ENCODE peak calls at places on chromosomes 1 and 21, in ten cellular contexts. One of them, this sample, is unnamed.

GRCh38 chr21:46116846-46117585 is 19.1 kb downstream of the COL6A2 start:
- DNase-seq in lower lobe of right lung: peak
- DNase-seq in B cell: no peak
- DNase-seq in right atrium auricular region: no peak
- DNase-seq in GM13976: no peak
- DNase-seq in AG04450: no peak
- DNase-seq in GM10248: no peak
- DNase-seq in fibroblast of lung: peak
- DNase-seq in heart right ventricle: peak
- DNase-seq in psoas muscle: no peak
- DNase-seq in this sample: peak

GRCh38 chr1:147080671-147081394 is 91.4 kb downstream of the PRKAB2 start:
- DNase-seq in lower lobe of right lung: no peak
- DNase-seq in B cell: peak
- DNase-seq in right atrium auricular region: no peak
- DNase-seq in GM13976: peak
- DNase-seq in AG04450: no peak
- DNase-seq in GM10248: no peak
- DNase-seq in fibroblast of lung: no peak
- DNase-seq in heart right ventricle: no peak
- DNase-seq in psoas muscle: no peak
- DNase-seq in this sample: no peak

GRCh38 chr1:91730781-91731732 is 154.9 kb downstream of the TGFBR3 start:
- DNase-seq in lower lobe of right lung: peak
- DNase-seq in B cell: no peak
- DNase-seq in right atrium auricular region: no peak
- DNase-seq in GM13976: no peak
- DNase-seq in AG04450: no peak
- DNase-seq in GM10248: peak
- DNase-seq in fibroblast of lung: peak
- DNase-seq in heart right ventricle: peak
- DNase-seq in psoas muscle: peak
- DNase-seq in this sample: peak

GRCh38 chr1:110777228-110777627 is 95.7 kb upstream of the CD53 start:
- DNase-seq in lower lobe of right lung: no peak
- DNase-seq in B cell: no peak
- DNase-seq in right atrium auricular region: no peak
- DNase-seq in GM13976: no peak
- DNase-seq in AG04450: no peak
- DNase-seq in GM10248: no peak
- DNase-seq in fibroblast of lung: no peak
- DNase-seq in heart right ventricle: no peak
- DNase-seq in psoas muscle: no peak
- DNase-seq in this sample: no peak

GRCh38 chr1:114219247-114219872 is 65.7 kb upstream of the SYT6 start:
- DNase-seq in lower lobe of right lung: no peak
- DNase-seq in B cell: no peak
- DNase-seq in right atrium auricular region: no peak
- DNase-seq in GM13976: no peak
- DNase-seq in AG04450: no peak
- DNase-seq in GM10248: no peak
- DNase-seq in fibroblast of lung: peak
- DNase-seq in heart right ventricle: no peak
- DNase-seq in psoas muscle: no peak
- DNase-seq in this sample: no peak

GRCh38 chr21:44018813-44019567 is 6.9 kb downstream of the TRAPPC10 start:
- DNase-seq in lower lobe of right lung: no peak
- DNase-seq in B cell: no peak
- DNase-seq in right atrium auricular region: no peak
- DNase-seq in GM13976: no peak
- DNase-seq in AG04450: no peak
- DNase-seq in GM10248: no peak
- DNase-seq in fibroblast of lung: no peak
- DNase-seq in heart right ventricle: no peak
- DNase-seq in psoas muscle: no peak
- DNase-seq in this sample: no peak

GRCh38 chr1:23720256-23720995 is 22.8 kb upstream of the ELOA start:
- DNase-seq in lower lobe of right lung: no peak
- DNase-seq in B cell: peak
- DNase-seq in right atrium auricular region: no peak
- DNase-seq in GM13976: peak
- DNase-seq in AG04450: no peak
- DNase-seq in GM10248: peak
- DNase-seq in fibroblast of lung: no peak
- DNase-seq in heart right ventricle: no peak
- DNase-seq in psoas muscle: no peak
- DNase-seq in this sample: no peak

GRCh38 chr21:39232926-39233325 is 49.7 kb upstream of the PSMG1 start:
- DNase-seq in lower lobe of right lung: no peak
- DNase-seq in B cell: no peak
- DNase-seq in right atrium auricular region: no peak
- DNase-seq in GM13976: no peak
- DNase-seq in AG04450: no peak
- DNase-seq in GM10248: no peak
- DNase-seq in fibroblast of lung: peak
- DNase-seq in heart right ventricle: no peak
- DNase-seq in psoas muscle: no peak
- DNase-seq in this sample: no peak

GRCh38 chr1:107551491-107551890 is 410.7 kb downstream of the NTNG1 start:
- DNase-seq in lower lobe of right lung: no peak
- DNase-seq in B cell: no peak
- DNase-seq in right atrium auricular region: no peak
- DNase-seq in GM13976: no peak
- DNase-seq in AG04450: no peak
- DNase-seq in GM10248: no peak
- DNase-seq in fibroblast of lung: no peak
- DNase-seq in heart right ventricle: no peak
- DNase-seq in psoas muscle: no peak
- DNase-seq in this sample: no peak

GRCh38 chr1:159891275-159892157 is 8.4 kb downstream of the CFAP45 start:
- DNase-seq in lower lobe of right lung: peak
- DNase-seq in B cell: peak
- DNase-seq in right atrium auricular region: peak
- DNase-seq in GM13976: peak
- DNase-seq in AG04450: peak
- DNase-seq in GM10248: peak
- DNase-seq in fibroblast of lung: peak
- DNase-seq in heart right ventricle: peak
- DNase-seq in psoas muscle: peak
- DNase-seq in this sample: peak

GRCh38 chr1:31593770-31594632 is 17.7 kb downstream of the TINAGL1 start:
- DNase-seq in lower lobe of right lung: peak
- DNase-seq in B cell: peak
- DNase-seq in right atrium auricular region: peak
- DNase-seq in GM13976: peak
- DNase-seq in AG04450: peak
- DNase-seq in GM10248: peak
- DNase-seq in fibroblast of lung: peak
- DNase-seq in heart right ventricle: peak
- DNase-seq in psoas muscle: peak
- DNase-seq in this sample: peak

GRCh38 chr1:59597420-59598199 is 217.1 kb upstream of the HOOK1 start:
- DNase-seq in lower lobe of right lung: no peak
- DNase-seq in B cell: no peak
- DNase-seq in right atrium auricular region: no peak
- DNase-seq in GM13976: no peak
- DNase-seq in AG04450: no peak
- DNase-seq in GM10248: no peak
- DNase-seq in fibroblast of lung: no peak
- DNase-seq in heart right ventricle: no peak
- DNase-seq in psoas muscle: no peak
- DNase-seq in this sample: no peak

GRCh38 chr1:78522136-78522535 is 31.4 kb downstream of the PTGFR start:
- DNase-seq in lower lobe of right lung: no peak
- DNase-seq in B cell: no peak
- DNase-seq in right atrium auricular region: no peak
- DNase-seq in GM13976: no peak
- DNase-seq in AG04450: no peak
- DNase-seq in GM10248: no peak
- DNase-seq in fibroblast of lung: no peak
- DNase-seq in heart right ventricle: no peak
- DNase-seq in psoas muscle: no peak
- DNase-seq in this sample: no peak

GRCh38 chr1:4654764-4655673 is 610 bp downstream of the AJAP1 start:
- DNase-seq in lower lobe of right lung: no peak
- DNase-seq in B cell: no peak
- DNase-seq in right atrium auricular region: no peak
- DNase-seq in GM13976: peak
- DNase-seq in AG04450: no peak
- DNase-seq in GM10248: no peak
- DNase-seq in fibroblast of lung: no peak
- DNase-seq in heart right ventricle: no peak
- DNase-seq in psoas muscle: no peak
- DNase-seq in this sample: no peak

GRCh38 chr1:22157359-22157966 is 14.6 kb upstream of the WNT4 start:
- DNase-seq in lower lobe of right lung: no peak
- DNase-seq in B cell: no peak
- DNase-seq in right atrium auricular region: no peak
- DNase-seq in GM13976: no peak
- DNase-seq in AG04450: no peak
- DNase-seq in GM10248: no peak
- DNase-seq in fibroblast of lung: no peak
- DNase-seq in heart right ventricle: no peak
- DNase-seq in psoas muscle: no peak
- DNase-seq in this sample: no peak

GRCh38 chr1:68725353-68725752 is 228.5 kb upstream of the DEPDC1 start:
- DNase-seq in lower lobe of right lung: no peak
- DNase-seq in B cell: no peak
- DNase-seq in right atrium auricular region: no peak
- DNase-seq in GM13976: no peak
- DNase-seq in AG04450: no peak
- DNase-seq in GM10248: no peak
- DNase-seq in fibroblast of lung: peak
- DNase-seq in heart right ventricle: peak
- DNase-seq in psoas muscle: no peak
- DNase-seq in this sample: peak

GRCh38 chr1:63772876-63773275 is 941 bp upstream of the ROR1 start:
- DNase-seq in lower lobe of right lung: no peak
- DNase-seq in B cell: no peak
- DNase-seq in right atrium auricular region: no peak
- DNase-seq in GM13976: no peak
- DNase-seq in AG04450: no peak
- DNase-seq in GM10248: no peak
- DNase-seq in fibroblast of lung: no peak
- DNase-seq in heart right ventricle: no peak
- DNase-seq in psoas muscle: no peak
- DNase-seq in this sample: no peak

GRCh38 chr1:218344814-218345672 is at the start of gene TGFB2:
- DNase-seq in lower lobe of right lung: no peak
- DNase-seq in B cell: peak
- DNase-seq in right atrium auricular region: peak
- DNase-seq in GM13976: no peak
- DNase-seq in AG04450: no peak
- DNase-seq in GM10248: peak
- DNase-seq in fibroblast of lung: peak
- DNase-seq in heart right ventricle: peak
- DNase-seq in psoas muscle: peak
- DNase-seq in this sample: peak

GRCh38 chr1:177307771-177308170 is 137.0 kb downstream of the BRINP2 start:
- DNase-seq in lower lobe of right lung: no peak
- DNase-seq in B cell: no peak
- DNase-seq in right atrium auricular region: no peak
- DNase-seq in GM13976: no peak
- DNase-seq in AG04450: no peak
- DNase-seq in GM10248: no peak
- DNase-seq in fibroblast of lung: peak
- DNase-seq in heart right ventricle: no peak
- DNase-seq in psoas muscle: no peak
- DNase-seq in this sample: no peak
- TF ChIP-seq CTCF in lower lobe of right lung: no peak
- TF ChIP-seq CTCF in B cell: no peak
- TF ChIP-seq CTCF in right atrium auricular region: no peak
- TF ChIP-seq CTCF in GM13976: no peak
- TF ChIP-seq CTCF in AG04450: no peak
- TF ChIP-seq CTCF in GM10248: no peak
- TF ChIP-seq CTCF in fibroblast of lung: no peak
- TF ChIP-seq CTCF in heart right ventricle: no peak
- TF ChIP-seq CTCF in psoas muscle: no peak
- TF ChIP-seq CTCF in this sample: no peak

GRCh38 chr1:201126832-201127754 is at the start of gene ASCL5:
- DNase-seq in lower lobe of right lung: no peak
- DNase-seq in B cell: no peak
- DNase-seq in right atrium auricular region: no peak
- DNase-seq in GM13976: no peak
- DNase-seq in AG04450: no peak
- DNase-seq in GM10248: no peak
- DNase-seq in fibroblast of lung: peak
- DNase-seq in heart right ventricle: no peak
- DNase-seq in psoas muscle: peak
- DNase-seq in this sample: no peak
- TF ChIP-seq CTCF in lower lobe of right lung: no peak
- TF ChIP-seq CTCF in B cell: no peak
- TF ChIP-seq CTCF in right atrium auricular region: no peak
- TF ChIP-seq CTCF in GM13976: no peak
- TF ChIP-seq CTCF in AG04450: peak
- TF ChIP-seq CTCF in GM10248: no peak
- TF ChIP-seq CTCF in fibroblast of lung: no peak
- TF ChIP-seq CTCF in heart right ventricle: no peak
- TF ChIP-seq CTCF in psoas muscle: no peak
- TF ChIP-seq CTCF in this sample: no peak

DNA sequence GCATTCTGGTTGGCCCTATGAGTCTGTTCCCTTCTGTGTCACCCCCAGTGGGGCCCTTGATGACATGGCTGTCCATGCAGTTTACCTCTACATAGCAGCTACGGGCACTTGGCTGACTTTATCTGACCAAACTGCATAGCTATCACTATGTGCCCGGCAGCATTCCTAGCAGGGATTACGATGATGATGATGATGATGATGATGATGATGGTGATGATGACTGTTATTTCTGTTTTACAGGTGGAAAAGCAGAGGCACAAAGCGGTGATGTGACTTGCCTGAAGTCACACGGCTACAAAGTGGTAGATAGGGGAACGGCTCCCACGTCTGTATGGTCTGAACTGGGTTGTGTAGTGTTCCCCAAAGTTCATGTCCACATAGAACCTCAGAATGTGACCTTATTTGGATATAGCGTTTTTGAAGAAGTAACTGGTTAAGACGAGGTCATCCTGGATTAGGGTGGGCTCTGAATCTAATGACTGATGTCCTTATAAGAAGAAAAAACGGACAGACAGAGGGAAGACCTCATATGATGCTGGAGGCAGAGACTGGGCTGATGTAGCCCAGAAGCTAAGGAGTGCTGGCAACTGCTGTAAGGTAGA is 57.6 kb downstream of the RUNX1 start:
- DNase-seq in lower lobe of right lung: no peak
- DNase-seq in B cell: no peak
- DNase-seq in right atrium auricular region: no peak
- DNase-seq in GM13976: no peak
- DNase-seq in AG04450: no peak
- DNase-seq in GM10248: no peak
- DNase-seq in fibroblast of lung: no peak
- DNase-seq in heart right ventricle: no peak
- DNase-seq in psoas muscle: no peak
- DNase-seq in this sample: no peak
- TF ChIP-seq CTCF in lower lobe of right lung: no peak
- TF ChIP-seq CTCF in B cell: no peak
- TF ChIP-seq CTCF in right atrium auricular region: no peak
- TF ChIP-seq CTCF in GM13976: no peak
- TF ChIP-seq CTCF in AG04450: no peak
- TF ChIP-seq CTCF in GM10248: no peak
- TF ChIP-seq CTCF in fibroblast of lung: no peak
- TF ChIP-seq CTCF in heart right ventricle: no peak
- TF ChIP-seq CTCF in psoas muscle: no peak
- TF ChIP-seq CTCF in this sample: no peak

GRCh38 chr1:148334339-148335130 is 148.6 kb downstream of the PPIAL4G start:
- DNase-seq in lower lobe of right lung: peak
- DNase-seq in B cell: peak
- DNase-seq in right atrium auricular region: peak
- DNase-seq in GM13976: peak
- DNase-seq in AG04450: peak
- DNase-seq in GM10248: peak
- DNase-seq in fibroblast of lung: peak
- DNase-seq in heart right ventricle: peak
- DNase-seq in psoas muscle: peak
- DNase-seq in this sample: peak
- TF ChIP-seq CTCF in lower lobe of right lung: no peak
- TF ChIP-seq CTCF in B cell: no peak
- TF ChIP-seq CTCF in right atrium auricular region: no peak
- TF ChIP-seq CTCF in GM13976: no peak
- TF ChIP-seq CTCF in AG04450: no peak
- TF ChIP-seq CTCF in GM10248: no peak
- TF ChIP-seq CTCF in fibroblast of lung: no peak
- TF ChIP-seq CTCF in heart right ventricle: no peak
- TF ChIP-seq CTCF in psoas muscle: no peak
- TF ChIP-seq CTCF in this sample: no peak

This sample was measured in uterus.